ENCODE peak calls at places on chromosomes 16 and 17, in ten cellular contexts. One of them, this sample, is unnamed. For H3K4me1 and H3K27me3, the result is how much of the 10 kb centered on the place peaks cover.

GRCh38 chr16:1144476-1145382 is 8.2 kb upstream of the CACNA1H start:
- DNase-seq in transverse colon: no peak
- DNase-seq in neural progenitor cell: peak
- DNase-seq in body of pancreas: no peak
- DNase-seq in PC-3: no peak
- DNase-seq in stomach: no peak
- DNase-seq in CD8-positive, alpha-beta T cell: no peak
- DNase-seq in left lung: no peak
- DNase-seq in cardiac muscle cell: no peak
- DNase-seq in IMR-90: no peak
- DNase-seq in this sample: no peak

GRCh38 chr17:21108651-21109050 is 18.1 kb upstream of the DHRS7B start:
- DNase-seq in cardiac muscle cell: no peak
- DNase-seq in PC-3: no peak
- DNase-seq in neural progenitor cell: no peak
- DNase-seq in transverse colon: no peak
- DNase-seq in left lung: no peak
- DNase-seq in CD8-positive, alpha-beta T cell: no peak
- DNase-seq in body of pancreas: no peak
- DNase-seq in stomach: no peak
- DNase-seq in IMR-90: no peak
- DNase-seq in this sample: no peak

GRCh38 chr16:66890796-66891195 is 10.5 kb downstream of the PDP2 start:
- DNase-seq in PC-3: no peak
- DNase-seq in body of pancreas: no peak
- DNase-seq in left lung: no peak
- DNase-seq in cardiac muscle cell: no peak
- DNase-seq in neural progenitor cell: no peak
- DNase-seq in transverse colon: no peak
- DNase-seq in IMR-90: no peak
- DNase-seq in CD8-positive, alpha-beta T cell: no peak
- DNase-seq in stomach: no peak
- DNase-seq in this sample: no peak

GRCh38 chr16:17369441-17369951 is 101.3 kb downstream of the XYLT1 start:
- DNase-seq in stomach: peak
- DNase-seq in neural progenitor cell: no peak
- DNase-seq in left lung: peak
- DNase-seq in CD8-positive, alpha-beta T cell: peak
- DNase-seq in IMR-90: no peak
- DNase-seq in body of pancreas: no peak
- DNase-seq in cardiac muscle cell: peak
- DNase-seq in transverse colon: peak
- DNase-seq in PC-3: no peak
- DNase-seq in this sample: no peak

GRCh38 chr17:39094607-39095308 is 56.7 kb downstream of the PLXDC1 start:
- DNase-seq in left lung: no peak
- DNase-seq in neural progenitor cell: no peak
- DNase-seq in PC-3: no peak
- DNase-seq in IMR-90: no peak
- DNase-seq in stomach: no peak
- DNase-seq in CD8-positive, alpha-beta T cell: peak
- DNase-seq in cardiac muscle cell: no peak
- DNase-seq in body of pancreas: no peak
- DNase-seq in transverse colon: peak
- DNase-seq in this sample: no peak

GRCh38 chr16:86899757-86900156 is 321.4 kb downstream of the FOXL1 start:
- DNase-seq in body of pancreas: no peak
- DNase-seq in transverse colon: no peak
- DNase-seq in IMR-90: peak
- DNase-seq in cardiac muscle cell: peak
- DNase-seq in left lung: no peak
- DNase-seq in neural progenitor cell: no peak
- DNase-seq in stomach: no peak
- DNase-seq in PC-3: peak
- DNase-seq in CD8-positive, alpha-beta T cell: no peak
- DNase-seq in this sample: no peak

GRCh38 chr17:32527146-32527545 is 40.4 kb downstream of the CDK5R1 start:
- DNase-seq in stomach: no peak
- DNase-seq in left lung: no peak
- DNase-seq in PC-3: no peak
- DNase-seq in transverse colon: no peak
- DNase-seq in IMR-90: no peak
- DNase-seq in cardiac muscle cell: no peak
- DNase-seq in body of pancreas: no peak
- DNase-seq in CD8-positive, alpha-beta T cell: no peak
- DNase-seq in neural progenitor cell: no peak
- DNase-seq in this sample: no peak

GRCh38 chr17:77613181-77613580 is 345.3 kb upstream of the TNRC6C start:
- DNase-seq in PC-3: no peak
- DNase-seq in IMR-90: no peak
- DNase-seq in left lung: no peak
- DNase-seq in stomach: no peak
- DNase-seq in CD8-positive, alpha-beta T cell: no peak
- DNase-seq in neural progenitor cell: no peak
- DNase-seq in transverse colon: no peak
- DNase-seq in cardiac muscle cell: no peak
- DNase-seq in body of pancreas: no peak
- DNase-seq in this sample: no peak

GRCh38 chr16:86072328-86073102 is 173.6 kb downstream of the IRF8 start:
- DNase-seq in neural progenitor cell: peak
- DNase-seq in left lung: peak
- DNase-seq in IMR-90: peak
- DNase-seq in PC-3: peak
- DNase-seq in CD8-positive, alpha-beta T cell: peak
- DNase-seq in body of pancreas: peak
- DNase-seq in cardiac muscle cell: peak
- DNase-seq in transverse colon: peak
- DNase-seq in stomach: peak
- DNase-seq in this sample: peak

DNA sequence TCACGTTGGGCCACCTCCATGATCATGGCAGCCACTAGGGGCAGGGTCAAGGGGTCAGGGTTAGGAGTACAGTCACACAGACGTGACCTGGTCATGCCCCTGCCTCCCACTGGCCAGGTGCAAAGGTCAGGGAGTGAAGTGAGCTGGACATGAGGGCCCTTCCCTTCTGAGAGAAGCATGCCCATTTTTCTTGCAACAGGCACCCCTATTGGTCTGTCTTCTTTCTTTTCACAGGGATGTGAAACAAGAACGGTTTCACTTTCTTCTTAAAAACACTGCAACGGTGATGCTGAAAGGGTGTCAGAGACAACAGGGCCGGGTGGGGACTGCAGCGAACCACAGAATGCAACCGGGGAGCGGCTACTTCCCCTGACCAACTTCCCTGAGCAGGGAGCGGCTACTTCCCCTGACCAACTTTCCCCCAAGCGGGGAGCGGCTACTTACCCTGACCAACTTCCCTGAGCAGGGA is 52.1 kb upstream of the DOC2B start:
- DNase-seq in PC-3: no peak
- DNase-seq in CD8-positive, alpha-beta T cell: no peak
- DNase-seq in IMR-90: no peak
- DNase-seq in left lung: no peak
- DNase-seq in body of pancreas: no peak
- DNase-seq in cardiac muscle cell: no peak
- DNase-seq in stomach: peak
- DNase-seq in neural progenitor cell: no peak
- DNase-seq in transverse colon: peak
- DNase-seq in this sample: peak
- H3K4me1 ChIP-seq in PC-3: under half
- H3K4me1 ChIP-seq in CD8-positive, alpha-beta T cell: under half
- H3K4me1 ChIP-seq in IMR-90: under half
- H3K4me1 ChIP-seq in left lung: under half
- H3K4me1 ChIP-seq in body of pancreas: under half
- H3K4me1 ChIP-seq in cardiac muscle cell: under half
- H3K4me1 ChIP-seq in stomach: under half
- H3K4me1 ChIP-seq in neural progenitor cell: under half
- H3K4me1 ChIP-seq in transverse colon: under half
- H3K4me1 ChIP-seq in this sample: under half

GRCh38 chr16:15798671-15799070 is 58.2 kb downstream of the MYH11 start:
- DNase-seq in left lung: no peak
- DNase-seq in neural progenitor cell: no peak
- DNase-seq in IMR-90: no peak
- DNase-seq in PC-3: no peak
- DNase-seq in transverse colon: no peak
- DNase-seq in cardiac muscle cell: no peak
- DNase-seq in body of pancreas: no peak
- DNase-seq in stomach: no peak
- DNase-seq in CD8-positive, alpha-beta T cell: no peak
- DNase-seq in this sample: no peak

GRCh38 chr16:15795615-15796014 is 61.2 kb downstream of the MYH11 start:
- DNase-seq in cardiac muscle cell: no peak
- DNase-seq in transverse colon: no peak
- DNase-seq in neural progenitor cell: no peak
- DNase-seq in left lung: no peak
- DNase-seq in CD8-positive, alpha-beta T cell: no peak
- DNase-seq in PC-3: no peak
- DNase-seq in stomach: no peak
- DNase-seq in IMR-90: no peak
- DNase-seq in body of pancreas: no peak
- DNase-seq in this sample: no peak

GRCh38 chr16:15796885-15797284 is 59.9 kb downstream of the MYH11 start:
- DNase-seq in stomach: no peak
- DNase-seq in IMR-90: no peak
- DNase-seq in CD8-positive, alpha-beta T cell: no peak
- DNase-seq in neural progenitor cell: no peak
- DNase-seq in body of pancreas: no peak
- DNase-seq in transverse colon: no peak
- DNase-seq in PC-3: no peak
- DNase-seq in left lung: no peak
- DNase-seq in cardiac muscle cell: no peak
- DNase-seq in this sample: no peak

GRCh38 chr16:15803608-15804007 is 53.2 kb downstream of the MYH11 start:
- DNase-seq in stomach: no peak
- DNase-seq in cardiac muscle cell: no peak
- DNase-seq in body of pancreas: no peak
- DNase-seq in neural progenitor cell: no peak
- DNase-seq in IMR-90: no peak
- DNase-seq in transverse colon: no peak
- DNase-seq in CD8-positive, alpha-beta T cell: no peak
- DNase-seq in PC-3: no peak
- DNase-seq in left lung: no peak
- DNase-seq in this sample: no peak

DNA sequence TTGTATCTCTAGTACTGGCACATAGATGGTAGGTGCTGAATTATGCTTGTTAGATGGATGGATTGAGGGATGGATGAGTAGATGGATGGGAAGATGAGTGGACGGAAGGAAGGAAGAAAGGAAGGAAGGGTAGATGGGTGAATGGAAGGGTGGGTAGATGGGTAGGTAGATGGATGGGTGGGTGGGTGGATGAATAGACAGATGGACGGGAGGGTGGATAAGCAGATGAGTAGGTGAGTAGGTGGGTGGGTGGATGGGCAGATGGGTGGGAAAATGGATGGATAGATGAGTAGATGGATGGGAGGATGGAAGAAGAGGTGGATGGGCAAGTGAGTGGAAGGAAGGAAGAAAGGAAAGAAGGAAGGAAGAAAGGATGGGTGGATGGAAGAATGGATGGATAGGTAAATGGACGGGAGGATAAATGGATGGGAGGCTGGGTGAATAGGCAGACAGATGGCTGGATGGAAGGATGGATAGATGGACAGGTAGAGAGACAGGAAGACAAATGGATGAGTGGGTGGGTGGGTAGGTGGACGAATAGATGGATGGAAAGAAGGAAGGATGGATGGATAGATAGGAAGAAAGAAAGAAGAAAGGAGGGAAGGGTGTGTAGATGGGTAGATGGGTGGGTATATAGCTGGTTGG is 56.9 kb downstream of the MYH11 start:
- DNase-seq in IMR-90: no peak
- DNase-seq in neural progenitor cell: no peak
- DNase-seq in PC-3: no peak
- DNase-seq in transverse colon: no peak
- DNase-seq in cardiac muscle cell: no peak
- DNase-seq in left lung: no peak
- DNase-seq in CD8-positive, alpha-beta T cell: no peak
- DNase-seq in body of pancreas: no peak
- DNase-seq in stomach: no peak
- DNase-seq in this sample: no peak
- H3K27me3 ChIP-seq in IMR-90: under half
- H3K27me3 ChIP-seq in neural progenitor cell: under half
- H3K27me3 ChIP-seq in PC-3: under half
- H3K27me3 ChIP-seq in transverse colon: under half
- H3K27me3 ChIP-seq in cardiac muscle cell: half or more
- H3K27me3 ChIP-seq in left lung: under half
- H3K27me3 ChIP-seq in CD8-positive, alpha-beta T cell: under half
- H3K27me3 ChIP-seq in body of pancreas: under half
- H3K27me3 ChIP-seq in stomach: under half
- H3K27me3 ChIP-seq in this sample: under half

DNA sequence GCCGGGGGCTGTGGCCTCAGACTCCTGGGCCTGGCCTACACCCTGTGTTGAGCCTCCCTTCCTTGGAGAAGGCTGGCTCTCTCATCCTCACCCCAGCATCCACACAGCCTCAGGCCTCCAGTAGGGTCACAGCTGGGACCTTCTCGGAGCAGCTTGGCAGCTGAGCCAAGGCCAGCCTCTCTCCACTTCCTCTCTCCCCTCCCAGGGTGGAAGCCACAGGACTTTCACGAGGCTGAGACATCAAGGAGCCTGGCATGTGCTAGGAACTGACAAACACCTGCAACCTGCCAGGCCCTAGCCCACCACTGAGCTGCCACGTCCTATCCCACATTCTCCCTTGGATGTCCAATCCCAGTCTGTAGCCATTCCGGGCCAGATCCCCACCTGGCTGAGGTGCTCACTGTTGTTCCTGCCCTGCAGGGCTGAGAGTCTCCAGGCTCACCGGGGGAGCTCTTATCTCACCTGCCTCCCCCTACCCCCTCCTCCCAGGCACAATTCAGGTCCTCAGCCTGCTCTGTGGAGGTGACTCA is 3.1 kb downstream of the MMP15 start:
- DNase-seq in IMR-90: no peak
- DNase-seq in body of pancreas: no peak
- DNase-seq in stomach: no peak
- DNase-seq in cardiac muscle cell: no peak
- DNase-seq in transverse colon: no peak
- DNase-seq in PC-3: no peak
- DNase-seq in CD8-positive, alpha-beta T cell: no peak
- DNase-seq in left lung: peak
- DNase-seq in neural progenitor cell: no peak
- DNase-seq in this sample: no peak
- H3K4me1 ChIP-seq in IMR-90: under half
- H3K4me1 ChIP-seq in body of pancreas: half or more
- H3K4me1 ChIP-seq in stomach: half or more
- H3K4me1 ChIP-seq in cardiac muscle cell: half or more
- H3K4me1 ChIP-seq in transverse colon: under half
- H3K4me1 ChIP-seq in PC-3: under half
- H3K4me1 ChIP-seq in CD8-positive, alpha-beta T cell: under half
- H3K4me1 ChIP-seq in left lung: under half
- H3K4me1 ChIP-seq in neural progenitor cell: under half
- H3K4me1 ChIP-seq in this sample: under half

DNA sequence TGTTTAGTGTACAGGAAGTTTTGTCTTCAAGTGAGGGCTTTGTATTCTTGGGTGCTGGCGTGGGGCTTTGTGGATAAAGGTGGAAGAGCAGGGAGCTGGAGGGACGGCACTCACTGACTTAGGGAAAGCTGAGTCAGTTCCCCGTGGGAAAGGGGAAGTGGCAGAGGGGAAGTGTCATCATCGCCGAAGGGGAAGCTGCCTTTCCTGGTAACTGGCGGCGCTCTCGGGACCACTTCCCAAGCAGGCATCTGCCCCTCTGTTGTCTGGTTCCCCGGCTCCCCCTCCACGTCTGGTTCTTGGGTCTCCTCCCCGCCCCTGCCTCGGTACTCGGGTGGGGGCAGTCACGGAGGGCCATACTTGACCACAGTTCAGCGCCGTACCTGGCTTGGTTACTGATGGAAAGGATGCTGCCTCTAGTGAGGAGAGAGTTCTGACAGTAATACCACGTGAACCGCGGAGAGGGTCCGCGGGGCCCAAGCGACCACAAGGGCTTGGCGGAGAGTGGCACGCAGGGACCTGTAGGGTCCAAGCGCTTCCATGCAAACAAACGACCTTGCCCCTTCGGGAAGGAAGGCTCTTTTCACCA is 9.0 kb downstream of the KDM6B start:
- DNase-seq in transverse colon: peak
- DNase-seq in neural progenitor cell: peak
- DNase-seq in cardiac muscle cell: peak
- DNase-seq in body of pancreas: peak
- DNase-seq in CD8-positive, alpha-beta T cell: peak
- DNase-seq in PC-3: no peak
- DNase-seq in stomach: peak
- DNase-seq in left lung: peak
- DNase-seq in IMR-90: peak
- DNase-seq in this sample: no peak
- H3K27me3 ChIP-seq in transverse colon: under half
- H3K27me3 ChIP-seq in neural progenitor cell: under half
- H3K27me3 ChIP-seq in cardiac muscle cell: under half
- H3K27me3 ChIP-seq in body of pancreas: under half
- H3K27me3 ChIP-seq in CD8-positive, alpha-beta T cell: under half
- H3K27me3 ChIP-seq in PC-3: under half
- H3K27me3 ChIP-seq in stomach: under half
- H3K27me3 ChIP-seq in left lung: under half
- H3K27me3 ChIP-seq in IMR-90: under half
- H3K27me3 ChIP-seq in this sample: under half

This sample was measured in Caco-2.